ENCODE peak calls at places on chromosomes 4 and X, in eight cellular contexts. Z, J, P, E, H, T, C and S are unnamed samples.

GRCh38 chr4:129926936-129927335 is 831.0 kb downstream of the C4orf33 start:
- DNase-seq in J (no peak), T (no peak), C (no peak), P (no peak), H (no peak), Z (no peak), E (no peak), S (no peak)

GRCh38 chrX:77119706-77120105 is 327.5 kb upstream of the FGF16 start:
- DNase-seq in H (no peak), E (no peak), J (no peak), T (no peak), P (no peak), Z (no peak), C (no peak), S (no peak)

GRCh38 chrX:34656842-34657780 is at the start of gene TMEM47:
- DNase-seq in C (peak), T (peak), J (peak), Z (peak), H (peak), E (peak), P (peak), S (peak)

GRCh38 chrX:28847423-28847822 is 260.2 kb downstream of the IL1RAPL1 start:
- DNase-seq in H (no peak), J (no peak), P (no peak), Z (no peak), E (no peak), T (no peak), C (no peak), S (peak)

GRCh38 chr4:116099596-116099995 is 985.8 kb downstream of the TRAM1L1 start:
- DNase-seq in J (no peak), C (no peak), Z (no peak), P (no peak), E (no peak), T (no peak), H (no peak), S (no peak)

GRCh38 chrX:9147631-9148189 is 113.8 kb upstream of the FAM9B start:
- DNase-seq in J (no peak), H (no peak), Z (no peak), P (no peak), E (no peak), T (no peak), C (peak), S (no peak)

GRCh38 chr4:7466215-7466614 is 31.5 kb upstream of the PSAPL1 start:
- DNase-seq in E (no peak), Z (no peak), T (no peak), H (no peak), J (no peak), C (no peak), P (no peak), S (no peak)

GRCh38 chr4:186734251-186734650 is 10.6 kb upstream of the FAT1 start:
- DNase-seq in H (no peak), J (no peak), Z (no peak), E (no peak), P (no peak), T (no peak), C (peak), S (no peak)

GRCh38 chr4:184443318-184443717 is 31.0 kb downstream of the IRF2 start:
- DNase-seq in J (no peak), T (no peak), H (no peak), Z (no peak), P (no peak), C (no peak), E (no peak), S (no peak)

GRCh38 chr4:184441461-184442392 is 32.6 kb downstream of the IRF2 start:
- DNase-seq in T (no peak), Z (no peak), J (no peak), P (no peak), E (peak), H (no peak), C (no peak), S (no peak)

GRCh38 chr4:184439386-184439785 is 35.0 kb downstream of the IRF2 start:
- DNase-seq in H (no peak), T (no peak), E (no peak), C (no peak), J (no peak), Z (no peak), P (no peak), S (no peak)

GRCh38 chr4:184439856-184440592 is 34.3 kb downstream of the IRF2 start:
- DNase-seq in C (no peak), P (no peak), Z (no peak), J (no peak), E (no peak), T (no peak), H (no peak), S (no peak)

DNA sequence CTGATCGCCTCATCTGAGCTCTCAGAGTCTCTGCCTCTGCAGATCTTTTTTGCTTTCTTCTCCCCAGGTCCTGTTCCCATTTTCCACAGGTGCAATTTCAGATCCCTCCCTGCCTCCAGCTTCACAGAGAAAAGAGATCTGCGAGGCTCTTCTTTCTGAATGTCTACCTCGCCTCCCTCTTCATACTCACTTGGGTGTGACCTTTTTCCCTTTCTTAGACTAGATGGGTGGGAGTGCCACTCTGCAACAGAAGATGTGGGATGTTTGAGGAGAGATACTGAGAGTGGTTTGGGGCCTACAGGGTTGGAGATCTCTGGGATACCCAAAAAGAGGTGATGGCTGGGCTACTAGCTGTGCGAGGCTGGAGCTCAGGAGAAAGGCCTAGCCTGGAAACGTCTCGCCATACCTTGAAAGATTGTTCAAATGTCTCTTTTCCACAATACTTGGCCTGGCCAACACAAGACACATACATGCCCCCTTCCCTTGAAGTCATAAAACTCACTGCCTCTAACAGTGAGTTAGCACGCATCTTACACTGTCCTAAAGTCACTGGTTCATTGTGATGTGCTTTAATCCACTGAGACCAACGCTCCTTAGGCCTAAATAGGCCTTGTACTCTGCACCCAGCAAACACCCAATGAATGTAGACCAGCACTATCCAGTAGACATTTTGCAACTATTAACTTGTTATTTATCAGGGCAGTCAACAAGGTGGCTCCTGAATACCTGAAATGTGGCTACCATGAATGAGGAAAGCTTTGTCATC is 33.6 kb downstream of the IRF2 start:
- DNase-seq in J (no peak), T (no peak), E (no peak), Z (no peak), H (no peak), C (no peak), P (no peak), S (no peak)
- H3K27ac ChIP-seq in J (no peak), T (no peak), E (no peak), Z (no peak), H (peak), C (no peak), P (no peak), S (peak)

GRCh38 chr4:40124690-40125089 is 68.0 kb downstream of the N4BP2 start:
- DNase-seq in T (no peak), E (no peak), C (no peak), P (no peak), J (no peak), H (no peak), Z (no peak), S (no peak)
- H3K27ac ChIP-seq in T (no peak), E (no peak), C (no peak), P (no peak), J (no peak), H (peak), Z (no peak), S (no peak)

GRCh38 chrX:39816871-39817731 is 280.7 kb downstream of the BCOR start:
- DNase-seq in J (no peak), T (no peak), H (no peak), E (peak), Z (no peak), P (no peak), C (peak), S (no peak)
- H3K27ac ChIP-seq in J (no peak), T (no peak), H (no peak), E (peak), Z (peak), P (no peak), C (peak), S (no peak)

GRCh38 chr4:153116101-153116680 is 88.1 kb upstream of the TRIM2 start:
- DNase-seq in P (no peak), J (no peak), H (no peak), T (no peak), E (no peak), Z (no peak), C (no peak), S (no peak)

GRCh38 chr4:153115322-153116100 is 88.7 kb upstream of the TRIM2 start:
- DNase-seq in T (no peak), J (peak), H (no peak), Z (peak), E (peak), P (no peak), C (no peak), S (no peak)

GRCh38 chr4:153117554-153117953 is 86.7 kb upstream of the TRIM2 start:
- DNase-seq in E (no peak), C (no peak), T (no peak), Z (no peak), J (no peak), H (no peak), P (no peak), S (no peak)

GRCh38 chr4:153114771-153115321 is 89.4 kb upstream of the TRIM2 start:
- DNase-seq in T (no peak), C (no peak), E (peak), P (no peak), H (no peak), J (no peak), Z (no peak), S (no peak)

DNA sequence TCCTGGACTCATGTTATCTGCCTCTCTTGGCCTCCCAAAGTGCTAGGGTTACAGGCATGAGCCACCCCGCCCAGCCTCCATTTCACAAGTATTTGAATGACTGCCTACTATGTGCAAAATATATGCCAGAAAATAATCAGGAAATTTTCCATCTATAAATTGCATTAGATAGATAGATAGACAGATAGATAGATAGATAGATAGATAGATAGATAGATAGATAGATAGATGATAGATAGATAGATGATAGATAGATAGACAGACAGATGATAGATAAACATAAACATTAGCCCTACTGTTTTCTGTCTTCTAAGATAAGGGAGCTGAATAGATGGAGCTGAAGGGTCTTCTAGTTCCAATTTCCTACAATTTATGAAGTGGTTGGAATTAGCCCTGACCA is 87.4 kb upstream of the TRIM2 start:
- DNase-seq in J (no peak), P (no peak), H (no peak), Z (no peak), E (no peak), C (no peak), T (no peak), S (no peak)
- H3K27ac ChIP-seq in J (no peak), P (peak), H (peak), Z (peak), E (no peak), C (no peak), T (no peak), S (no peak)